ENCODE peak calls at places on chromosomes 3 and 15, in four cellular contexts. R, J, O and H are unnamed samples.

GRCh38 chr3:187519428-187519890 is 150.7 kb downstream of the SST start:
- DNase-seq in J (no peak), R (no peak), O (no peak), H (no peak)

GRCh38 chr3:137792633-137793271 is 28.6 kb downstream of the SOX14 start:
- DNase-seq in O (peak), R (no peak), J (no peak), H (peak)

GRCh38 chr3:69665026-69665739 is 74.1 kb upstream of the MITF start:
- DNase-seq in O (no peak), J (peak), R (no peak), H (peak)

GRCh38 chr3:98705212-98705611 is 57.9 kb upstream of the ST3GAL6 start:
- DNase-seq in O (no peak), R (no peak), J (no peak), H (no peak)

GRCh38 chr15:74799255-74799842 is 13.3 kb upstream of the LMAN1L start:
- DNase-seq in O (no peak), R (no peak), J (no peak), H (no peak)

GRCh38 chr15:40240619-40241304 is 1.9 kb downstream of the PAK6 start:
- DNase-seq in R (no peak), O (no peak), J (no peak), H (no peak)

GRCh38 chr3:194204793-194205065 is 68.8 kb downstream of the HES1 start:
- DNase-seq in J (no peak), R (no peak), O (no peak), H (no peak)

GRCh38 chr3:98877132-98877531 is 24.4 kb downstream of the DCBLD2 start:
- DNase-seq in R (no peak), O (no peak), J (no peak), H (no peak)

GRCh38 chr3:152477422-152477821 is 208.7 kb downstream of the MBNL1 start:
- DNase-seq in J (no peak), O (no peak), R (no peak), H (no peak)

GRCh38 chr3:31377045-31377642 is 155.6 kb upstream of the STT3B start:
- DNase-seq in O (peak), J (peak), R (no peak), H (no peak)

GRCh38 chr3:196645917-196646735 is 6.6 kb downstream of the NRROS start:
- DNase-seq in R (no peak), O (no peak), J (no peak), H (no peak)

GRCh38 chr3:135970500-135971116 is 5.1 kb downstream of the PPP2R3A start:
- DNase-seq in R (no peak), J (no peak), O (no peak), H (no peak)

GRCh38 chr3:123331006-123331405 is 117.9 kb downstream of the ADCY5 start:
- DNase-seq in R (no peak), J (no peak), O (no peak), H (no peak)
- TF ChIP-seq PBX3 in R (no peak), J (no peak), O (no peak), H (no peak)

GRCh38 chr15:55589297-55589696 is 1.2 kb upstream of the PYGO1 start:
- DNase-seq in R (no peak), J (no peak), O (no peak), H (peak)

GRCh38 chr15:55587321-55588069 is 650 bp downstream of the PYGO1 start:
- DNase-seq in R (no peak), O (peak), J (peak), H (peak)

GRCh38 chr15:55586808-55587207 is 1.3 kb downstream of the PYGO1 start:
- DNase-seq in J (no peak), R (no peak), O (no peak), H (no peak)

GRCh38 chr15:55588818-55589122 is 625 bp upstream of the PYGO1 start:
- DNase-seq in J (no peak), O (no peak), R (no peak), H (no peak)

DNA sequence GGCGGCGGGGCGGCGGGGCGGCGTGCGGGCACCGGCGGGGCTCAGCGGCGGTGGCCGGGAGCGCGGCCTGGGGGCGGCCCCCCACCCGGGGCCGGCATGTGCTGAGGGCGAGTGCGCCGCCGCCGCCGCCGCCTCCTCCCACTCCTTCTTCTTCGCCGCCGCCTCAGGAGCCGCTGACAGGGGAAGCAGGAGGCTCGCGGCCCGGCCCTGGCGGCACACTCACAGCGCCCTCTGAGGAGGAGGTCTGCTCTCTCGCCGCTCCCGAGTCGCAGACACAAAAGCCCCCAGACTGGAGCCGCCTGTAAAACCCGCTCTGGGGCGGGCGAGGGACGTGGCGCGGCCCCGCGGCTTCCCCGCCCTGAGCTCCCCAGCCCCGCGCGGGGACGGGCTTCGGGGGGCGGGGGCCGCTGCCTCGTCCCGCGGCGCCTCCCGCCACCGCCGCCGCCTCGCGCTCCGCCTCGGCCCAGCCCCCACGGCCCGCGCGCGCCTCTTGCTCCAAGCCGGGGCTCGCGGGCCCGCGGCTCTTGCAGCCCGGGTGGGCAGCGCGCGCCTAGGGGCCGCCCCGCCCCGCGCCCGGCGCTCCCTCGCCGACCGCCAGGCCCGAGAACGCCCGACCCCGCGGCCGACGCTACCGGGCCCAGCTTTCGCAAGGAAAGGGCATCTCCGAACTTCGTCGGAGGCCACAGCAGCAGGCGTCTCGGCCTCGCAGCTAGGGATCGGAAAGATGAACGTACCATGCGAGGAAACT is at the start of gene PYGO1:
- DNase-seq in R (no peak), J (peak), O (peak), H (peak)
- TF ChIP-seq PBX3 in R (no peak), J (no peak), O (no peak), H (no peak)

GRCh38 chr3:13133471-13133981 is 60.3 kb upstream of the IQSEC1 start:
- DNase-seq in J (no peak), O (no peak), R (no peak), H (no peak)
- TF ChIP-seq PBX3 in J (no peak), O (no peak), R (no peak), H (no peak)

GRCh38 chr3:40350529-40350928 is 36.5 kb upstream of the ENTPD3 start:
- DNase-seq in O (no peak), R (no peak), J (no peak), H (no peak)
- TF ChIP-seq PBX3 in O (no peak), R (no peak), J (no peak), H (no peak)

GRCh38 chr15:66089049-66089448 is 164.5 kb downstream of the MEGF11 start:
- DNase-seq in R (no peak), O (no peak), J (no peak), H (peak)

GRCh38 chr15:66080791-66081475 is 172.6 kb downstream of the MEGF11 start:
- DNase-seq in O (peak), J (peak), R (no peak), H (peak)

GRCh38 chr15:66084704-66085103 is 168.8 kb downstream of the MEGF11 start:
- DNase-seq in R (no peak), J (no peak), O (no peak), H (no peak)

GRCh38 chr15:66085128-66085527 is 168.4 kb downstream of the MEGF11 start:
- DNase-seq in O (peak), J (no peak), R (no peak), H (no peak)
- TF ChIP-seq PBX3 in O (no peak), J (no peak), R (no peak), H (no peak)

DNA sequence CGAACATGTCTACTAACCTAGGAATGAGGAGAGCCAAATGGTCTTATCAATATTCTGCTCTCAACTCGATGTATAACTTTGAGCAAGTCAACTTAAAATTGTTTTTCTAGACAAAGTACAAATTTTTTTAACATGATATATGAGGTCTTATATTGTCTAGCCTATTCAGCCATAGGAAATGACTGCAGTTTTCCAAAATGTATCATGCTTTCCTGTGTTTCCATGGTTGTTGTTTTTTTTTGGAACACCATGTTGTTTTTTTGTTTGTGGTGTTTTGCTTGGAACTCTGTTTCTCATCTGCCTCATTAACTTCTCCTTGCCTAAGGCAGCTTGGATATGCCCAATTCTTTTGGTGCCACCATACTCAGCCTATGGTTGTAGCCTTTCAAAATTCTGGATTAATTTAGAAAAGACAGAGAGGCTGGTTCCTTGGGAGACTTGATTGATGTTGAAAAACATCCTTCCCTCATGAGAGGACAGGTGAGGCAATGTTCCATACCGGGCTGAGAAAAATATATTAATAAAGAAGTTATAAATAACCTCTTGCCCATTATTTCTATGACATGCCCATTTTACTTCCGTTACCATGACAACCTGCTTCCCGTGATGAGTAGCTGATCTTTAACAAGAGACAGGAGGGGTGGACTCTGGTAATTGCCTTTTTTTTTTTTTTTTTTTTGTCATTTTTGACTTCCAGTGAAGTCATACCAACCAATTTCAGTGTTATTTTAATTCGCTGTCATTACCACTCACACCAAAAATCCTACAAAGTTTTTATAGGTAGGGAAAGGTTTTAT is 687.8 kb upstream of the GRM7 start:
- DNase-seq in R (no peak), O (no peak), J (no peak), H (no peak)
- TF ChIP-seq PBX3 in R (no peak), O (no peak), J (no peak), H (no peak)

GRCh38 chr3:183329543-183329942 is 76.5 kb downstream of the B3GNT5 start:
- DNase-seq in O (no peak), R (no peak), J (no peak), H (no peak)

GRCh38 chr3:183328164-183328563 is 75.1 kb downstream of the B3GNT5 start:
- DNase-seq in O (no peak), J (no peak), R (no peak), H (no peak)

GRCh38 chr3:183330881-183331280 is 77.8 kb downstream of the B3GNT5 start:
- DNase-seq in O (no peak), J (no peak), R (no peak), H (no peak)

GRCh38 chr3:183327343-183327742 is 74.3 kb downstream of the B3GNT5 start:
- DNase-seq in R (no peak), J (no peak), O (no peak), H (no peak)

DNA sequence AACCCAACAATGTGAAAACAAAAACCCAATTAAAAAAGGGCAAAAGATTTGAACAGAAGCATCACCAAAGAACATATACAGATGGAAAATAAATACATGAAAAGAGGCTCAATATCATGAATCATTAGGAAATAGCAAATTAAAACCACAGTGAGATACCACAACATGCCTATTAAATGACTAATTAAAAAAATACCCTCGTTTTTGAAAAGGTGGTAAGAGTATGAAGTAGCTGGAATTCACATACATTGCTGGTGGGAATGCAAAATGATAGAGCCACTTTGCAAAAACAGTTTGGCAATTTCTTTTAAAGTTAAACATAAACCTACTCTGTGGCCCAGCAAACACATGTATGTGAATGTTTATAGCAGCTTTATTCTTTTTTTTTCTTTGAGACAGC is 75.8 kb downstream of the B3GNT5 start:
- DNase-seq in J (no peak), R (no peak), O (no peak), H (no peak)
- TF ChIP-seq PBX3 in J (no peak), R (no peak), O (no peak), H (no peak)

DNA sequence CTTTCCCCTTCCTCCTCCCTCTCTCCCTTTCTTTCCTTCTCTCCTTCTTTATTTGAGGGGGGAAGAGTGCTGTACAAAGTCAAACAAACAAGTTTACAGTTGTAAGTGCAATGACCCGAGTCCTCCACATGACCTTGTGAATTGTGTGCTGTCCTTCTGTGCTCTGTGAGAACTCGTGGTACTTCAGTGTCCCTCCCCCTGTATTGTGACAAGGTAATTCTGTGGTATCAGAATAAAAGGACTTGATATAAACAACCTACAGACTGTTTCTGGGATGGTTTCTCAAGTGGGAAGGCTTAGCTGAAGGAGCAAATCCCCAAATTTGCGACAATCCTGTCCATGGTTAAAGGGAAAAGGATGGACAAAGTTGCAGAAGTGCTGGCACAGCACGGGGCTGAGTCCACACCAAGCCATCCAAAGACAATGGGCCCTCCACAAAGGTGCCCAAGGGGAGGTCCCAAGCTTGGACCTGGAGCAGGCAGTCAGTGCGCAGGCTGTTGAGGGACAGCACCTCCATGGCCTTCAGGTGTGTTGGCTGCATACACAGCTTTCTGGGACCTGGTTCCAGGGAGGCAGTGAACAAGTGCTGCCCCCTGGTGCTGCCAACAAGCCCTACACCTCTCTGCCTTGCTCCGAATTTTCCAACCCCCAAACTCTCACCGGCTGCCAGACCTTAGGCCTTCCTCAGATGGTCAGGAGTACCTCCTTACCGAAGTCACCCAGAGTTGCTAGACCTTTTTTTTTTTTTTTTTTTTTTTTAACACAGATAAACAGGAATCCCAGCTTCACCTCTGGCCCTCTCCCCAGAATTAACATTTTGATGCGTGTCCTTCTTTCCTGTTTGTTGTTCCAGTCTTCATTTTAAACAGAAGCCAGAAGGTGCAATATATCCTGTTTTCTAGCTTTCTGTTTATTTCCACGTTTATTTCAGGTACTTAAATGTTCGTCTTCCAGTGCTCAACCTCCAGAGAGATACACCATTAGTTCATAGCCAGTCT is 2.6 kb upstream of the APEH start:
- DNase-seq in O (peak), R (peak), J (peak), H (peak)
- TF ChIP-seq PBX3 in O (no peak), R (no peak), J (no peak), H (no peak)

GRCh38 chr15:96332854-96333193 is 2.3 kb downstream of the NR2F2 start:
- DNase-seq in R (no peak), J (no peak), O (no peak), H (no peak)
- TF ChIP-seq PBX3 in R (no peak), J (no peak), O (no peak), H (no peak)